ENCODE peak calls at places on chromosomes 16 and 17, in four cellular contexts. I is left ventricle myocardium inferior, A is pulmonary artery endothelial cell, M is mesothelial cell of epicardium. E is an unnamed sample.

GRCh38 chr17:7389924-7390910 is 4.1 kb downstream of the PLSCR3 start:
- DNase-seq in A (no peak), I (no peak), M (no peak), E (no peak)

GRCh38 chr17:3799181-3799627 is 1.8 kb downstream of the ITGAE start:
- DNase-seq in A (no peak), M (no peak), I (no peak), E (no peak)

GRCh38 chr17:56739376-56739775 is 94.3 kb downstream of the C17orf67 start:
- DNase-seq in I (no peak), M (no peak), A (no peak), E (no peak)

GRCh38 chr17:17500999-17501605 is 4.9 kb upstream of the RASD1 start:
- DNase-seq in I (no peak), M (no peak), A (no peak), E (no peak)

GRCh38 chr16:8173111-8173644 is 417.1 kb downstream of the TMEM114 start:
- DNase-seq in A (peak; percentile 1), M (peak; percentile 54), I (peak; percentile 48), E (peak; percentile 53)

GRCh38 chr17:5282639-5283217 is 644 bp downstream of the RABEP1 start:
- DNase-seq in I (peak; percentile 22), M (no peak), A (no peak), E (no peak)

GRCh38 chr17:50603340-50603739 is 31.3 kb upstream of the ABCC3 start:
- DNase-seq in I (no peak), A (no peak), M (no peak), E (no peak)

GRCh38 chr17:65857713-65858112 is 296.3 kb upstream of the AXIN2 start:
- DNase-seq in A (no peak), M (no peak), I (no peak), E (no peak)

GRCh38 chr17:1154704-1155103 is 25.1 kb downstream of the ABR start:
- DNase-seq in I (peak; percentile 44), M (no peak), A (no peak), E (no peak)

GRCh38 chr17:49979748-49980479 is 10.9 kb downstream of the DLX4 start:
- DNase-seq in I (no peak), M (no peak), A (no peak), E (no peak)

GRCh38 chr17:6544011-6544370 is 12.4 kb downstream of the PITPNM3 start:
- DNase-seq in M (no peak), I (no peak), A (no peak), E (no peak)

GRCh38 chr17:47694018-47694817 is at the start of gene TBKBP1:
- DNase-seq in A (no peak), M (peak; percentile 71), I (peak; percentile 47), E (peak; percentile 12)

GRCh38 chr16:559411-560207 is 585 bp upstream of the PRR35 start:
- DNase-seq in M (no peak), I (no peak), A (no peak), E (no peak)

GRCh38 chr16:5059386-5060072 is 6.2 kb downstream of the C16orf89 start:
- DNase-seq in A (no peak), I (no peak), M (no peak), E (no peak)

E was measured in dermis microvascular lymphatic vessel endothelial cell.